ENCODE peak calls at places on chromosome 17, in seven cellular contexts. O is adipocyte; A is stimulated activated CD4-positive, alpha-beta T cell treated with anti-CD3 and anti-CD28 coated beads, TNF-alpha, amount 100 ng/mL, for 4 hours; H is H1; B is brain microvascular endothelial cell; S is upper lobe of right lung; P is tibial artery. C is an unnamed sample.

GRCh38 chr17:59267776-59268175 is 47.5 kb downstream of the GDPD1 start:
- DNase-seq in O (no peak), A (no peak), H (no peak), B (no peak), S (no peak), P (no peak), C (no peak)

GRCh38 chr17:45977976-45978626 is 20.9 kb upstream of the STH start:
- DNase-seq in O (no peak), A (no peak), H (no peak), B (no peak), S (no peak), P (no peak), C (no peak)

GRCh38 chr17:67629963-67630320 is 87.8 kb upstream of the NOL11 start:
- DNase-seq in O (peak; percentile 87), A (no peak), H (no peak), B (peak; percentile 43), S (no peak), P (no peak), C (no peak)

GRCh38 chr17:50629902-50630301 is 4.8 kb upstream of the ABCC3 start:
- DNase-seq in O (no peak), A (no peak), H (no peak), B (no peak), S (no peak), P (no peak), C (no peak)

GRCh38 chr17:72719582-72720493 is 372.6 kb downstream of the SLC39A11 start:
- DNase-seq in O (no peak), A (no peak), H (no peak), B (peak; percentile 91), S (no peak), P (no peak), C (no peak)

GRCh38 chr17:29977836-29978235 is 36.4 kb downstream of the EFCAB5 start:
- DNase-seq in O (peak; percentile 52), A (no peak), H (no peak), B (peak; percentile 27), S (no peak), P (no peak), C (no peak)

GRCh38 chr17:68704897-68705296 is 103.7 kb upstream of the FAM20A start:
- DNase-seq in O (peak; percentile 77), A (no peak), H (no peak), B (no peak), S (no peak), P (no peak), C (no peak)

GRCh38 chr17:48213797-48214196 is 106.2 kb downstream of the SNX11 start:
- DNase-seq in O (no peak), A (no peak), H (no peak), B (no peak), S (no peak), P (no peak), C (no peak)

GRCh38 chr17:79950306-79950705 is 85.4 kb downstream of the TBC1D16 start:
- DNase-seq in O (no peak), A (no peak), H (no peak), B (no peak), S (peak; percentile 61), P (no peak), C (no peak)

GRCh38 chr17:15083225-15083624 is 181.9 kb downstream of the PMP22 start:
- DNase-seq in O (no peak), A (no peak), H (no peak), B (no peak), S (no peak), P (no peak), C (no peak)

GRCh38 chr17:19991252-19991885 is 13.7 kb upstream of the AKAP10 start:
- DNase-seq in O (no peak), A (no peak), H (no peak), B (no peak), S (no peak), P (no peak), C (no peak)

GRCh38 chr17:20562587-20562986 is 16.9 kb upstream of the CDRT15L2 start:
- DNase-seq in O (no peak), A (no peak), H (no peak), B (no peak), S (no peak), P (no peak), C (no peak)

GRCh38 chr17:70622382-70623260 is 453.3 kb downstream of the KCNJ2 start:
- DNase-seq in O (peak; percentile 19), A (no peak), H (peak; percentile 21), B (peak; percentile 15), S (peak; percentile 62), P (no peak), C (peak; percentile 34)

GRCh38 chr17:62652251-62653001 is 25.0 kb downstream of the MRC2 start:
- DNase-seq in O (peak; percentile 82), A (peak; percentile 18), H (no peak), B (peak; percentile 47), S (peak; percentile 90), P (peak; percentile 72), C (no peak)

GRCh38 chr17:78774456-78774855 is 7.6 kb downstream of the CYTH1 start:
- DNase-seq in O (no peak), A (no peak), H (no peak), B (no peak), S (no peak), P (no peak), C (no peak)

GRCh38 chr17:4968166-4968915 is 724 bp upstream of the SPAG7 start:
- DNase-seq in O (peak; percentile 59), A (peak; percentile 43), H (no peak), B (no peak), S (peak; percentile 73), P (no peak), C (no peak)

GRCh38 chr17:77163001-77163400 is 22.2 kb downstream of the SEC14L1 start:
- DNase-seq in O (no peak), A (no peak), H (no peak), B (no peak), S (no peak), P (no peak), C (no peak)

GRCh38 chr17:21039839-21040575 is 2.8 kb downstream of the USP22 start:
- DNase-seq in O (peak; percentile 55), A (peak; percentile 9), H (no peak), B (no peak), S (no peak), P (no peak), C (no peak)

GRCh38 chr17:78359216-78359935 is 501 bp downstream of the SOCS3 start:
- DNase-seq in O (peak; percentile 60), A (no peak), H (no peak), B (no peak), S (no peak), P (no peak), C (no peak)

GRCh38 chr17:81291662-81292061 is 3.4 kb downstream of the SLC38A10 start:
- DNase-seq in O (peak; percentile 46), A (peak; percentile 55), H (peak; percentile 19), B (peak; percentile 28), S (peak; percentile 89), P (peak; percentile 73), C (peak; percentile 78)

GRCh38 chr17:35889818-35890773 is 9.9 kb upstream of the CCL5 start:
- DNase-seq in O (peak; percentile 86), A (no peak), H (no peak), B (peak; percentile 68), S (no peak), P (peak; percentile 23), C (no peak)

GRCh38 chr17:30477758-30478115 is 529 bp downstream of the GOSR1 start:
- DNase-seq in O (peak; percentile 63), A (no peak), H (no peak), B (peak; percentile 7), S (no peak), P (no peak), C (no peak)

GRCh38 chr17:71765437-71765836 is 355.4 kb upstream of the SOX9 start:
- DNase-seq in O (no peak), A (no peak), H (no peak), B (no peak), S (no peak), P (no peak), C (no peak)

GRCh38 chr17:17551361-17551760 is 40.1 kb downstream of the PEMT start:
- DNase-seq in O (no peak), A (no peak), H (no peak), B (no peak), S (no peak), P (no peak), C (no peak)

GRCh38 chr17:40791116-40791515 is 8.6 kb downstream of the KRT28 start:
- DNase-seq in O (peak; percentile 43), A (no peak), H (no peak), B (no peak), S (no peak), P (no peak), C (no peak)